ENCODE peak calls at places on chromosome 11, in five cellular contexts. E, C, V, O and S are unnamed samples.
A peak's percentile ranks its signal among the peaks of the same experiment; 100 is the strongest.

GRCh38 chr11:70456921-70457532 is 58.7 kb downstream of the CTTN start:
- DNase-seq in V (no peak), E (no peak), C (no peak), O (no peak), S (no peak)

GRCh38 chr11:14537134-14537599 is 17.0 kb upstream of the PSMA1 start:
- DNase-seq in O (peak; percentile 76), V (peak; percentile 23), C (no peak), E (peak; percentile 63), S (no peak)

GRCh38 chr11:75813622-75814039 is 1.4 kb upstream of the UVRAG start:
- DNase-seq in V (no peak), O (no peak), C (no peak), E (no peak), S (no peak)

GRCh38 chr11:34356576-34356917 is 1.3 kb downstream of the ABTB2 start:
- DNase-seq in O (no peak), V (no peak), C (peak; percentile 64), E (peak; percentile 38), S (no peak)

GRCh38 chr11:102561636-102562035 is 31.1 kb upstream of the MMP7 start:
- DNase-seq in V (no peak), O (no peak), E (no peak), C (no peak), S (no peak)

GRCh38 chr11:112617977-112618829 is 343.0 kb upstream of the NCAM1 start:
- DNase-seq in V (no peak), C (no peak), E (no peak), O (no peak), S (no peak)

GRCh38 chr11:492416-493226 is 14.4 kb downstream of the RNH1 start:
- DNase-seq in V (no peak), C (no peak), E (no peak), O (no peak), S (no peak)

GRCh38 chr11:783581-784015 is 6.3 kb downstream of the CEND1 start:
- DNase-seq in E (peak; percentile 93), C (peak; percentile 83), O (peak; percentile 81), V (no peak), S (peak; percentile 83)

GRCh38 chr11:88213406-88213805 is 38.2 kb upstream of the RAB38 start:
- DNase-seq in E (no peak), V (no peak), O (no peak), C (no peak), S (no peak)

GRCh38 chr11:34148504-34149165 is 43.2 kb downstream of the NAT10 start:
- DNase-seq in V (no peak), C (peak; percentile 47), O (no peak), E (no peak), S (no peak)